ENCODE peak calls at places on chromosomes 5 and 9, in ten cellular contexts. Y is pancreas; N is CD8-positive, alpha-beta T cell; G is A549; E is CD8-positive, alpha-beta memory T cell; X is AG04450; C is heart right ventricle; I is colonic mucosa; O is breast epithelium; M is thyroid gland. S is an unnamed sample.

GRCh38 chr5:170223349-170223748 is 9.4 kb upstream of the C5orf58 start:
- DNase-seq in Y (no peak), N (no peak), G (no peak), E (no peak), X (no peak), C (no peak), I (no peak), O (no peak), M (no peak), S (no peak)

GRCh38 chr9:33179298-33179697 is 12.2 kb upstream of the B4GALT1 start:
- DNase-seq in Y (no peak), N (peak; percentile 20), G (no peak), E (no peak), X (no peak), C (no peak), I (no peak), O (no peak), M (no peak), S (no peak)

GRCh38 chr5:99815-100214 is 7.8 kb downstream of the PLEKHG4B start:
- DNase-seq in Y (no peak), N (no peak), G (no peak), E (no peak), X (no peak), C (no peak), I (no peak), O (no peak), M (no peak), S (no peak)

GRCh38 chr9:107142896-107143603 is 140.0 kb upstream of the RAD23B start:
- DNase-seq in Y (no peak), N (no peak), G (no peak), E (no peak), X (no peak), C (no peak), I (peak; percentile 34), O (no peak), M (no peak), S (no peak)

GRCh38 chr9:109014267-109015025 is 1.1 kb upstream of the CTNNAL1 start:
- DNase-seq in Y (no peak), N (no peak), G (no peak), E (peak; percentile 5), X (no peak), C (peak; percentile 20), I (peak; percentile 22), O (no peak), M (peak; percentile 73), S (no peak)

GRCh38 chr5:11239261-11239660 is 478.2 kb upstream of the DAP start:
- DNase-seq in Y (no peak), N (no peak), G (no peak), E (no peak), X (no peak), C (no peak), I (no peak), O (no peak), M (no peak), S (no peak)

GRCh38 chr5:92019376-92019990 is 636.4 kb upstream of the ARRDC3 start:
- DNase-seq in Y (no peak), N (no peak), G (peak; percentile 3), E (no peak), X (no peak), C (no peak), I (no peak), O (no peak), M (no peak), S (peak; percentile 16)

GRCh38 chr9:134551657-134552348 is 89.8 kb upstream of the COL5A1 start:
- DNase-seq in Y (no peak), N (no peak), G (peak; percentile 46), E (no peak), X (no peak), C (no peak), I (no peak), O (no peak), M (no peak), S (no peak)

GRCh38 chr9:82252116-82252515 is 263.5 kb downstream of the SPATA31D1 start:
- DNase-seq in Y (no peak), N (no peak), G (no peak), E (no peak), X (no peak), C (no peak), I (no peak), O (no peak), M (no peak), S (no peak)

GRCh38 chr5:31854181-31854624 is 215.3 kb downstream of the PDZD2 start:
- DNase-seq in Y (no peak), N (peak; percentile 7), G (no peak), E (no peak), X (peak; percentile 4), C (peak; percentile 46), I (no peak), O (no peak), M (peak; percentile 5), S (no peak)

GRCh38 chr9:69229367-69229766 is 55.3 kb downstream of the TJP2 start:
- DNase-seq in Y (no peak), N (no peak), G (no peak), E (no peak), X (no peak), C (no peak), I (no peak), O (no peak), M (no peak), S (no peak)

GRCh38 chr5:42131081-42131480 is 206.0 kb downstream of the FBXO4 start:
- DNase-seq in Y (no peak), N (no peak), G (no peak), E (no peak), X (no peak), C (no peak), I (no peak), O (no peak), M (no peak), S (no peak)

GRCh38 chr5:115838885-115839518 is 2.4 kb downstream of the ATG12 start:
- DNase-seq in Y (no peak), N (peak; percentile 30), G (peak; percentile 53), E (peak; percentile 67), X (no peak), C (no peak), I (no peak), O (no peak), M (peak; percentile 3), S (no peak)

GRCh38 chr5:60483046-60483445 is 216.9 kb downstream of the DEPDC1B start:
- DNase-seq in Y (no peak), N (no peak), G (no peak), E (no peak), X (no peak), C (no peak), I (no peak), O (no peak), M (no peak), S (no peak)

GRCh38 chr9:5557606-5558587 is 47.6 kb downstream of the PDCD1LG2 start:
- DNase-seq in Y (no peak), N (peak; percentile 33), G (no peak), E (peak; percentile 51), X (no peak), C (peak; percentile 11), I (no peak), O (no peak), M (no peak), S (no peak)

GRCh38 chr5:102582706-102583105 is 83.9 kb upstream of the SLCO6A1 start:
- DNase-seq in Y (no peak), N (no peak), G (no peak), E (no peak), X (no peak), C (no peak), I (no peak), O (no peak), M (no peak), S (no peak)

GRCh38 chr9:136728548-136729123 is 14.1 kb downstream of the LCN10 start:
- DNase-seq in Y (no peak), N (no peak), G (no peak), E (no peak), X (no peak), C (no peak), I (no peak), O (no peak), M (peak; percentile 35), S (no peak)

GRCh38 chr5:95954716-95955115 is 6.9 kb downstream of the ELL2 start:
- DNase-seq in Y (no peak), N (no peak), G (no peak), E (no peak), X (no peak), C (no peak), I (no peak), O (no peak), M (no peak), S (no peak)

GRCh38 chr5:58064799-58065198 is 395.1 kb downstream of the PLK2 start:
- DNase-seq in Y (no peak), N (no peak), G (no peak), E (no peak), X (no peak), C (no peak), I (no peak), O (no peak), M (no peak), S (no peak)

DNA sequence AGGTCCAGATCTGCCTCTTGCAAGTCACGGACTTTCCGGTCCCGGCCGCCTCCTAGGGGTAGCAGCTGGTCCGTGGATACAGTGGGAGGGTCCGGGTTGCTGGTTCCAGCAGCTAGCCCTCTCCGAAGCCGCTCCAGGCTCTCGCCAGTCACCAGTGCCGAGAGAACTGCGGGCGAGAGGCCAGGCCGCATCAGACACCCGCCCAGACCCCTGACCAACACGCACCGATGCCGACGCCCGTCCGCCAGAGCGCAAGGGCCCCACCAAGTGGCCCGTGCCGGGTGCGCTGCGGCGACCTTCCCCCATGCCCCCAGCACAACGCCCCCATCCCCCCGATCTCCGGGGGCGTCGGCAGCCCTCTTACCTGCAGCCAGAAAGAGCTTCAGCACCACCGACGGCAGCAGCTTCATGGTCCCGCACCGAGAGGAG is 470 bp downstream of the HBEGF start:
- DNase-seq in Y (peak; percentile 49), N (no peak), G (peak; percentile 67), E (no peak), X (no peak), C (peak; percentile 74), I (peak; percentile 61), O (peak; percentile 55), M (peak; percentile 75), S (no peak)
- H3K27ac ChIP-seq in Y (peak overlapping the region; percentile 68), N (no peak overlapping the region), G (peak overlapping the region; percentile 74), E (no peak overlapping the region), X (no peak overlapping the region), C (peak overlapping the region; percentile 94), I (peak overlapping the region; percentile 82), O (peak overlapping the region; percentile 85), M (peak overlapping the region; percentile 42), S (peak overlapping the region; percentile 96)

GRCh38 chr5:52282647-52283046 is 505.1 kb upstream of the ITGA1 start:
- DNase-seq in Y (no peak), N (no peak), G (no peak), E (no peak), X (no peak), C (no peak), I (no peak), O (no peak), M (no peak), S (no peak)
- H3K27ac ChIP-seq in Y (no peak overlapping the region), N (no peak overlapping the region), G (no peak overlapping the region), E (no peak overlapping the region), X (no peak overlapping the region), C (no peak overlapping the region), I (no peak overlapping the region), O (no peak overlapping the region), M (no peak overlapping the region), S (no peak overlapping the region)

GRCh38 chr5:61604076-61604475 is 272.0 kb downstream of the ZSWIM6 start:
- DNase-seq in Y (no peak), N (no peak), G (no peak), E (no peak), X (no peak), C (no peak), I (no peak), O (no peak), M (peak; percentile 69), S (no peak)
- H3K27ac ChIP-seq in Y (no peak overlapping the region), N (no peak overlapping the region), G (peak overlapping the region; percentile 69), E (no peak overlapping the region), X (no peak overlapping the region), C (no peak overlapping the region), I (no peak overlapping the region), O (no peak overlapping the region), M (no peak overlapping the region), S (peak overlapping the region; percentile 32)

GRCh38 chr9:87193925-87194380 is 246.6 kb upstream of the GAS1 start:
- DNase-seq in Y (no peak), N (no peak), G (no peak), E (no peak), X (peak; percentile 54), C (no peak), I (no peak), O (no peak), M (peak; percentile 68), S (no peak)
- H3K27ac ChIP-seq in Y (peak overlapping the region; percentile 9), N (no peak overlapping the region), G (no peak overlapping the region), E (no peak overlapping the region), X (peak overlapping the region; percentile 63), C (no peak overlapping the region), I (no peak overlapping the region), O (peak overlapping the region; percentile 55), M (no peak overlapping the region), S (peak overlapping the region; percentile 28)